ENCODE peak calls at places on chromosomes 3 and 15, in six cellular contexts. P, Z, E, K, H and L are unnamed samples.

GRCh38 chr15:101646652-101647051 is 5.5 kb downstream of the TM2D3 start:
- DNase-seq in P (no peak), Z (no peak), E (no peak), K (no peak), H (peak), L (peak)

GRCh38 chr3:121948641-121949040 is 54.4 kb downstream of the SLC15A2 start:
- DNase-seq in P (no peak), Z (no peak), E (no peak), K (no peak), H (no peak), L (no peak)

GRCh38 chr3:16866447-16867025 is 18.2 kb upstream of the PLCL2 start:
- DNase-seq in P (no peak), Z (no peak), E (peak), K (no peak), H (no peak), L (no peak)

GRCh38 chr3:145952541-145952940 is 208.4 kb downstream of the PLOD2 start:
- DNase-seq in P (peak), Z (peak), E (no peak), K (no peak), H (no peak), L (no peak)

GRCh38 chr15:59996498-59997041 is 7.5 kb upstream of the FOXB1 start:
- DNase-seq in P (no peak), Z (no peak), E (no peak), K (peak), H (no peak), L (no peak)

GRCh38 chr3:118968111-118968510 is 66.5 kb downstream of the IGSF11 start:
- DNase-seq in P (no peak), Z (no peak), E (no peak), K (peak), H (no peak), L (no peak)

GRCh38 chr15:59191855-59192237 is 14.8 kb upstream of the LDHAL6B start:
- DNase-seq in P (peak), Z (peak), E (no peak), K (no peak), H (no peak), L (peak)

GRCh38 chr3:122843604-122844003 is 48.7 kb downstream of the SLC49A4 start:
- DNase-seq in P (no peak), Z (no peak), E (no peak), K (no peak), H (no peak), L (no peak)

GRCh38 chr3:160150525-160150924 is 74.7 kb upstream of the C3orf80 start:
- DNase-seq in P (peak), Z (no peak), E (no peak), K (no peak), H (no peak), L (no peak)

GRCh38 chr15:71512281-71513016 is 297.9 kb upstream of the NR2E3 start:
- DNase-seq in P (no peak), Z (no peak), E (no peak), K (no peak), H (no peak), L (no peak)

GRCh38 chr3:169299129-169299528 is 364.4 kb downstream of the MECOM start:
- DNase-seq in P (no peak), Z (no peak), E (no peak), K (no peak), H (no peak), L (no peak)

GRCh38 chr3:56342475-56342874 is 125.8 kb downstream of the ERC2 start:
- DNase-seq in P (no peak), Z (no peak), E (no peak), K (no peak), H (no peak), L (no peak)

GRCh38 chr15:80247320-80247719 is 4.7 kb downstream of the CTXND1 start:
- DNase-seq in P (no peak), Z (no peak), E (no peak), K (no peak), H (no peak), L (no peak)

GRCh38 chr15:80242132-80242769 is 9.8 kb downstream of the CTXND1 start:
- DNase-seq in P (no peak), Z (no peak), E (peak), K (peak), H (no peak), L (peak)

GRCh38 chr15:80242802-80243201 is 9.2 kb downstream of the CTXND1 start:
- DNase-seq in P (no peak), Z (no peak), E (no peak), K (no peak), H (no peak), L (no peak)

GRCh38 chr15:80249973-80250372 is 2.0 kb downstream of the CTXND1 start:
- DNase-seq in P (no peak), Z (no peak), E (no peak), K (no peak), H (no peak), L (no peak)

GRCh38 chr15:80246425-80246894 is 5.6 kb downstream of the CTXND1 start:
- DNase-seq in P (no peak), Z (no peak), E (no peak), K (no peak), H (peak), L (no peak)
- H3K4me3 ChIP-seq in P (no peak), Z (no peak), E (no peak), K (no peak), H (no peak), L (no peak)

GRCh38 chr3:30597769-30598134 is 8.6 kb upstream of the TGFBR2 start:
- DNase-seq in P (no peak), Z (no peak), E (no peak), K (no peak), H (no peak), L (no peak)
- H3K27ac ChIP-seq in P (peak), Z (no peak), E (no peak), K (no peak), H (peak), L (no peak)

GRCh38 chr3:42880183-42880582 is 4.5 kb upstream of the CYP8B1 start:
- DNase-seq in P (no peak), Z (no peak), E (no peak), K (no peak), H (no peak), L (no peak)
- H3K4me3 ChIP-seq in P (peak), Z (peak), E (peak), K (no peak), H (peak), L (no peak)

DNA sequence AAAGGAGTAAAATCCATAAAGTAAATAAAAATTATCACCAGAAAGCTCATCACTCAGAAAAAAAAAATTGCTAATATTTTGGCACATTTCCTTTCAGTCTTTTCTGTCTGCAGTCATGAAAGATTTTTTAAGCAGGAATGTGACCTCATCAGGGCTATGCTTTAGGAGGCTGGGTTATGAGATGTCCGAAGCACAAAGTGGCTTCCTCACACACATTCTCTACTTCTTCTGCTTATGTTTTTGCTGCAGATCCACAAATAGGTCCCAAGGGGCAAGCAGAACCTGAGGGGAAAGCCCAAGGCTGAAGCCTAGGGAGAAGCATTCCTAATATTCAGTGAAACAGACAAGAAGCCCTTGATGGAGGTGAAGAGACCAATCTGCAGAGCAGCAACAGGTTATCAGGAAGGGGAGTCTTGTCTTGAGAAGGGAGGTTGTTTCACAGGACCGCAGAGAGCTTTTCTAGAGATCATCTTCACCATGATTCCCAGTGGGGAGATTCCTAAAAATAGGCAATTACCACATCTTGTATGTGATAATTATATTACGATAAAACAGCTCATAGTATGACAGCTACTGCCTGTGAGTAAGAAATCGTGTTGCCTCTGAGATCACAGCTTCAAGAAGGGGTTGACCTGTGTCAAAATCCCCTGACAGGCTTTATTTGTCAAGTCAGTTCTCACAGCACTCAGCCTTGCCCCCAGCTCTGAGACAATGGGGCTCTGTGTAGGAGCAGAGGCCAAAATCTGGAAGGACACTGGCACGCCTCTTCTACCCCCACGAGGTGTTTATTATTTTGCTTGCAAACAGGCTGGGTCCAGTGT is 60.5 kb downstream of the IGF2BP2 start:
- DNase-seq in P (peak), Z (no peak), E (no peak), K (no peak), H (no peak), L (no peak)
- H3K27ac ChIP-seq in P (peak), Z (no peak), E (no peak), K (no peak), H (no peak), L (no peak)